ENCODE peak calls at places on chromosomes 1 and 21, in four cellular contexts. One of them, this sample, is unnamed.

GRCh38 chr1:184150776-184151531 is 99.4 kb downstream of the TSEN15 start:
- DNase-seq in spleen: no peak
- DNase-seq in body of pancreas: peak; percentile 20
- DNase-seq in stomach: no peak
- DNase-seq in this sample: no peak

GRCh38 chr1:81174811-81175476 is 625.8 kb upstream of the ADGRL2 start:
- DNase-seq in spleen: no peak
- DNase-seq in body of pancreas: no peak
- DNase-seq in stomach: no peak
- DNase-seq in this sample: no peak

GRCh38 chr1:102879439-102879993 is 228.8 kb downstream of the COL11A1 start:
- DNase-seq in spleen: no peak
- DNase-seq in body of pancreas: no peak
- DNase-seq in stomach: no peak
- DNase-seq in this sample: no peak

GRCh38 chr1:206005234-206005633 is 2.0 kb upstream of the RAB7B start:
- DNase-seq in spleen: no peak
- DNase-seq in body of pancreas: no peak
- DNase-seq in stomach: peak; percentile 71
- DNase-seq in this sample: no peak

GRCh38 chr1:107251839-107252238 is 111.0 kb downstream of the NTNG1 start:
- DNase-seq in spleen: no peak
- DNase-seq in body of pancreas: no peak
- DNase-seq in stomach: no peak
- DNase-seq in this sample: no peak

GRCh38 chr21:45386728-45387371 is 18.1 kb upstream of the COL18A1 start:
- DNase-seq in spleen: peak; percentile 80
- DNase-seq in body of pancreas: peak; percentile 49
- DNase-seq in stomach: no peak
- DNase-seq in this sample: peak; percentile 90

GRCh38 chr1:209630383-209631219 is 21.6 kb downstream of the LAMB3 start:
- DNase-seq in spleen: no peak
- DNase-seq in body of pancreas: no peak
- DNase-seq in stomach: no peak
- DNase-seq in this sample: no peak

GRCh38 chr1:155729031-155729898 is 40.4 kb downstream of the DAP3 start:
- DNase-seq in spleen: no peak
- DNase-seq in body of pancreas: peak; percentile 67
- DNase-seq in stomach: peak; percentile 60
- DNase-seq in this sample: no peak

GRCh38 chr1:64828829-64829228 is 84.0 kb downstream of the RAVER2 start:
- DNase-seq in spleen: no peak
- DNase-seq in body of pancreas: no peak
- DNase-seq in stomach: no peak
- DNase-seq in this sample: no peak

GRCh38 chr1:217525773-217526490 is 105.0 kb downstream of the GPATCH2 start:
- DNase-seq in spleen: no peak
- DNase-seq in body of pancreas: no peak
- DNase-seq in stomach: no peak
- DNase-seq in this sample: no peak

GRCh38 chr1:3014443-3015268 is 6.6 kb upstream of the ACTRT2 start:
- DNase-seq in spleen: peak; percentile 37
- DNase-seq in body of pancreas: no peak
- DNase-seq in stomach: no peak
- DNase-seq in this sample: no peak

GRCh38 chr1:227043755-227044154 is 103.7 kb downstream of the COQ8A start:
- DNase-seq in spleen: no peak
- DNase-seq in body of pancreas: no peak
- DNase-seq in stomach: no peak
- DNase-seq in this sample: no peak

GRCh38 chr1:109636201-109636952 is 16.7 kb downstream of the AMPD2 start:
- DNase-seq in spleen: no peak
- DNase-seq in body of pancreas: peak; percentile 9
- DNase-seq in stomach: no peak
- DNase-seq in this sample: no peak

GRCh38 chr1:54965624-54966340 is 14.6 kb upstream of the TMEM61 start:
- DNase-seq in spleen: peak; percentile 82
- DNase-seq in body of pancreas: peak; percentile 71
- DNase-seq in stomach: peak; percentile 62
- DNase-seq in this sample: peak; percentile 26

GRCh38 chr1:55088413-55088812 is 49.1 kb downstream of the PCSK9 start:
- DNase-seq in spleen: no peak
- DNase-seq in body of pancreas: no peak
- DNase-seq in stomach: no peak
- DNase-seq in this sample: no peak

DNA sequence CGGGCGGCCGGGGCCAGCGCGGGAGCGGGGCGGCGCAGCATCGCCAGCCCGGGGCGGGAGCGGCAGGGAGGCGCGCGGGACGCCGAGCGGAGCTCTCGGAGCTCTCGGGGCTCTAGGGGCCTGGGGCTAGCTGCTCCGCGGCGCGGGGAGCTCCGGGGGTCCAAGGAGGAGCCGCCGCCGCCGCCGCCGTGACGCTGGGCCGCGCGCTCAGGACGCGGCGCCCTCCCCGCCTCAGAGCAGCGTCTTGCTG is 147 bp downstream of the CLSTN1 start:
- DNase-seq in spleen: no peak
- DNase-seq in body of pancreas: no peak
- DNase-seq in stomach: no peak
- DNase-seq in this sample: no peak
- TF ChIP-seq POLR2A in spleen: no peak
- TF ChIP-seq POLR2A in body of pancreas: no peak
- TF ChIP-seq POLR2A in stomach: no peak
- TF ChIP-seq POLR2A in this sample: peak; percentile 78

DNA sequence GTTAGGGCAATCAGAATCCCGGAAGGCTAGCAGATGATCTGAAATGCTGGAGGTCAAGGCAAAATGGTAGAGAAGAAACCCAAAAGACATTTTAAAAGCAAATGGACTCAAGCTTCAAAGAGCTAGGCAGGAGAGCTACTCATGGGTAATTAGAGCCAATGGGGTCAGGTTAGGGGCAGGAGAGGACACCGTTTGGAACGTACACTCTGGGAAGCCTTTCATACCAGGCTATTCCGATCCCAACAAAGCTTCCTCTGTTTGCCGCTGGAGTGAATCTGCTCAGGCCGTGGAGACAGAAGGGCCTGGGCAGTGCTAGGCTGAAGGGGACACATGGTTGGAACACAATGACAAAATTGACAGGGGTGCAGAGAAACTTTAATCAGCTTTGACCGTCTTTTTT is 346.6 kb downstream of the RPS6KC1 start:
- DNase-seq in spleen: no peak
- DNase-seq in body of pancreas: no peak
- DNase-seq in stomach: no peak
- DNase-seq in this sample: no peak
- H3K4me3 ChIP-seq in spleen: no peak overlapping the region
- H3K4me3 ChIP-seq in body of pancreas: no peak overlapping the region
- H3K4me3 ChIP-seq in stomach: no peak overlapping the region
- H3K4me3 ChIP-seq in this sample: no peak overlapping the region

GRCh38 chr1:46117810-46118494 is 14.5 kb downstream of the PIK3R3 start:
- DNase-seq in spleen: no peak
- DNase-seq in body of pancreas: no peak
- DNase-seq in stomach: no peak
- DNase-seq in this sample: no peak
- H3K27me3 ChIP-seq in spleen: no peaks in the 10 kb centered on the region
- H3K27me3 ChIP-seq in body of pancreas: no peaks in the 10 kb centered on the region
- H3K27me3 ChIP-seq in stomach: no peaks in the 10 kb centered on the region
- H3K27me3 ChIP-seq in this sample: no peaks in the 10 kb centered on the region

GRCh38 chr1:197103295-197103694 is 36.2 kb upstream of the F13B start:
- DNase-seq in spleen: no peak
- DNase-seq in body of pancreas: no peak
- DNase-seq in stomach: no peak
- DNase-seq in this sample: no peak

GRCh38 chr1:197106869-197107268 is 39.6 kb downstream of the ASPM start:
- DNase-seq in spleen: no peak
- DNase-seq in body of pancreas: no peak
- DNase-seq in stomach: no peak
- DNase-seq in this sample: no peak

GRCh38 chr1:197100677-197101076 is 33.6 kb upstream of the F13B start:
- DNase-seq in spleen: no peak
- DNase-seq in body of pancreas: no peak
- DNase-seq in stomach: no peak
- DNase-seq in this sample: no peak

GRCh38 chr1:197099444-197099843 is 32.4 kb upstream of the F13B start:
- DNase-seq in spleen: no peak
- DNase-seq in body of pancreas: no peak
- DNase-seq in stomach: no peak
- DNase-seq in this sample: no peak

GRCh38 chr1:197101920-197102319 is 34.9 kb upstream of the F13B start:
- DNase-seq in spleen: no peak
- DNase-seq in body of pancreas: no peak
- DNase-seq in stomach: no peak
- DNase-seq in this sample: no peak
- TF ChIP-seq POLR2A in spleen: no peak
- TF ChIP-seq POLR2A in body of pancreas: no peak
- TF ChIP-seq POLR2A in stomach: no peak
- TF ChIP-seq POLR2A in this sample: no peak